ENCODE peak calls at places on chromosomes 5 and 9, in seven cellular contexts. One of them, this sample, is unnamed.

GRCh38 chr5:1793966-1794895 is 5.4 kb downstream of the MRPL36 start:
- DNase-seq in fibroblast of mammary gland: peak; percentile 92
- DNase-seq in iPS DF 6.9: no peak
- DNase-seq in AG10803: peak; percentile 75
- DNase-seq in colonic mucosa: no peak
- DNase-seq in A549: no peak
- DNase-seq in left lung: peak; percentile 74
- DNase-seq in this sample: peak; percentile 84

GRCh38 chr9:98867109-98867433 is 59.6 kb downstream of the GALNT12 start:
- DNase-seq in fibroblast of mammary gland: no peak
- DNase-seq in iPS DF 6.9: no peak
- DNase-seq in AG10803: no peak
- DNase-seq in colonic mucosa: no peak
- DNase-seq in A549: no peak
- DNase-seq in left lung: no peak
- DNase-seq in this sample: no peak

GRCh38 chr5:72228957-72229356 is 91.1 kb downstream of the MRPS27 start:
- DNase-seq in fibroblast of mammary gland: no peak
- DNase-seq in iPS DF 6.9: no peak
- DNase-seq in AG10803: no peak
- DNase-seq in colonic mucosa: no peak
- DNase-seq in A549: no peak
- DNase-seq in left lung: no peak
- DNase-seq in this sample: no peak

GRCh38 chr5:173397531-173397930 is 69.3 kb upstream of the STC2 start:
- DNase-seq in fibroblast of mammary gland: no peak
- DNase-seq in iPS DF 6.9: no peak
- DNase-seq in AG10803: peak; percentile 48
- DNase-seq in colonic mucosa: no peak
- DNase-seq in A549: no peak
- DNase-seq in left lung: no peak
- DNase-seq in this sample: peak; percentile 50

GRCh38 chr5:149420509-149421371 is 41.6 kb upstream of the IL17B start:
- DNase-seq in fibroblast of mammary gland: peak; percentile 96
- DNase-seq in iPS DF 6.9: no peak
- DNase-seq in AG10803: peak; percentile 93
- DNase-seq in colonic mucosa: no peak
- DNase-seq in A549: no peak
- DNase-seq in left lung: no peak
- DNase-seq in this sample: peak; percentile 97

GRCh38 chr9:16344343-16344742 is 526.1 kb downstream of the BNC2 start:
- DNase-seq in fibroblast of mammary gland: peak; percentile 98
- DNase-seq in iPS DF 6.9: no peak
- DNase-seq in AG10803: peak; percentile 93
- DNase-seq in colonic mucosa: no peak
- DNase-seq in A549: peak; percentile 66
- DNase-seq in left lung: no peak
- DNase-seq in this sample: peak; percentile 75

GRCh38 chr9:17829812-17830385 is 251.0 kb downstream of the SH3GL2 start:
- DNase-seq in fibroblast of mammary gland: no peak
- DNase-seq in iPS DF 6.9: no peak
- DNase-seq in AG10803: no peak
- DNase-seq in colonic mucosa: no peak
- DNase-seq in A549: no peak
- DNase-seq in left lung: no peak
- DNase-seq in this sample: no peak

GRCh38 chr5:142253938-142254895 is 70.6 kb downstream of the SPRY4 start:
- DNase-seq in fibroblast of mammary gland: peak; percentile 37
- DNase-seq in iPS DF 6.9: no peak
- DNase-seq in AG10803: peak; percentile 85
- DNase-seq in colonic mucosa: no peak
- DNase-seq in A549: no peak
- DNase-seq in left lung: no peak
- DNase-seq in this sample: peak; percentile 79

GRCh38 chr5:75551471-75551870 is 39.8 kb downstream of the POLK start:
- DNase-seq in fibroblast of mammary gland: peak; percentile 85
- DNase-seq in iPS DF 6.9: no peak
- DNase-seq in AG10803: peak; percentile 74
- DNase-seq in colonic mucosa: no peak
- DNase-seq in A549: no peak
- DNase-seq in left lung: no peak
- DNase-seq in this sample: peak; percentile 56

GRCh38 chr5:59209758-59210359 is 627.0 kb downstream of the RAB3C start:
- DNase-seq in fibroblast of mammary gland: peak; percentile 77
- DNase-seq in iPS DF 6.9: no peak
- DNase-seq in AG10803: peak; percentile 46
- DNase-seq in colonic mucosa: no peak
- DNase-seq in A549: no peak
- DNase-seq in left lung: no peak
- DNase-seq in this sample: peak; percentile 71

GRCh38 chr9:106892632-106893031 is 29.7 kb downstream of the ZNF462 start:
- DNase-seq in fibroblast of mammary gland: peak; percentile 98
- DNase-seq in iPS DF 6.9: peak; percentile 60
- DNase-seq in AG10803: peak; percentile 97
- DNase-seq in colonic mucosa: no peak
- DNase-seq in A549: peak; percentile 93
- DNase-seq in left lung: peak; percentile 42
- DNase-seq in this sample: peak; percentile 99

GRCh38 chr5:16539169-16539666 is 73.6 kb upstream of the ZNF622 start:
- DNase-seq in fibroblast of mammary gland: peak; percentile 95
- DNase-seq in iPS DF 6.9: no peak
- DNase-seq in AG10803: peak; percentile 93
- DNase-seq in colonic mucosa: peak; percentile 77
- DNase-seq in A549: peak; percentile 65
- DNase-seq in left lung: no peak
- DNase-seq in this sample: peak; percentile 85

GRCh38 chr5:121910036-121910435 is 51.7 kb upstream of the SRFBP1 start:
- DNase-seq in fibroblast of mammary gland: no peak
- DNase-seq in iPS DF 6.9: no peak
- DNase-seq in AG10803: no peak
- DNase-seq in colonic mucosa: no peak
- DNase-seq in A549: no peak
- DNase-seq in left lung: no peak
- DNase-seq in this sample: no peak

GRCh38 chr9:116060631-116061030 is 93.0 kb upstream of the PAPPA start:
- DNase-seq in fibroblast of mammary gland: no peak
- DNase-seq in iPS DF 6.9: no peak
- DNase-seq in AG10803: no peak
- DNase-seq in colonic mucosa: no peak
- DNase-seq in A549: no peak
- DNase-seq in left lung: no peak
- DNase-seq in this sample: no peak

GRCh38 chr9:76810377-76810957 is 46.2 kb downstream of the PCA3 start:
- DNase-seq in fibroblast of mammary gland: peak; percentile 78
- DNase-seq in iPS DF 6.9: peak; percentile 45
- DNase-seq in AG10803: peak; percentile 70
- DNase-seq in colonic mucosa: peak; percentile 61
- DNase-seq in A549: peak; percentile 8
- DNase-seq in left lung: no peak
- DNase-seq in this sample: peak; percentile 84

GRCh38 chr5:74361406-74362358 is 278.8 kb downstream of the ENC1 start:
- DNase-seq in fibroblast of mammary gland: no peak
- DNase-seq in iPS DF 6.9: no peak
- DNase-seq in AG10803: no peak
- DNase-seq in colonic mucosa: peak; percentile 64
- DNase-seq in A549: no peak
- DNase-seq in left lung: no peak
- DNase-seq in this sample: no peak

GRCh38 chr9:126860077-126860756 is at the start of gene ZBTB34:
- DNase-seq in fibroblast of mammary gland: peak; percentile 30
- DNase-seq in iPS DF 6.9: no peak
- DNase-seq in AG10803: peak; percentile 39
- DNase-seq in colonic mucosa: peak; percentile 75
- DNase-seq in A549: peak; percentile 31
- DNase-seq in left lung: peak; percentile 94
- DNase-seq in this sample: peak; percentile 72

GRCh38 chr5:94674841-94675382 is 56.4 kb downstream of the SLF1 start:
- DNase-seq in fibroblast of mammary gland: peak; percentile 26
- DNase-seq in iPS DF 6.9: no peak
- DNase-seq in AG10803: no peak
- DNase-seq in colonic mucosa: no peak
- DNase-seq in A549: no peak
- DNase-seq in left lung: no peak
- DNase-seq in this sample: peak; percentile 20

GRCh38 chr9:122099271-122099869 is 6.3 kb upstream of the TTLL11 start:
- DNase-seq in fibroblast of mammary gland: peak; percentile 71
- DNase-seq in iPS DF 6.9: peak; percentile 60
- DNase-seq in AG10803: peak; percentile 74
- DNase-seq in colonic mucosa: peak; percentile 90
- DNase-seq in A549: peak; percentile 71
- DNase-seq in left lung: peak; percentile 96
- DNase-seq in this sample: peak; percentile 90

GRCh38 chr9:87324613-87325194 is 173.0 kb upstream of the DAPK1 start:
- DNase-seq in fibroblast of mammary gland: peak; percentile 78
- DNase-seq in iPS DF 6.9: no peak
- DNase-seq in AG10803: peak; percentile 72
- DNase-seq in colonic mucosa: no peak
- DNase-seq in A549: peak; percentile 31
- DNase-seq in left lung: no peak
- DNase-seq in this sample: peak; percentile 84

GRCh38 chr9:69028754-69029153 is 6.8 kb upstream of the FXN start:
- DNase-seq in fibroblast of mammary gland: no peak
- DNase-seq in iPS DF 6.9: no peak
- DNase-seq in AG10803: peak; percentile 7
- DNase-seq in colonic mucosa: no peak
- DNase-seq in A549: no peak
- DNase-seq in left lung: no peak
- DNase-seq in this sample: no peak

GRCh38 chr9:96609732-96610131 is 9.9 kb downstream of the CDC14B start:
- DNase-seq in fibroblast of mammary gland: no peak
- DNase-seq in iPS DF 6.9: no peak
- DNase-seq in AG10803: no peak
- DNase-seq in colonic mucosa: no peak
- DNase-seq in A549: no peak
- DNase-seq in left lung: no peak
- DNase-seq in this sample: no peak

GRCh38 chr5:169584998-169585451 is 1.5 kb downstream of the SPDL1 start:
- DNase-seq in fibroblast of mammary gland: no peak
- DNase-seq in iPS DF 6.9: no peak
- DNase-seq in AG10803: no peak
- DNase-seq in colonic mucosa: no peak
- DNase-seq in A549: no peak
- DNase-seq in left lung: no peak
- DNase-seq in this sample: no peak

GRCh38 chr9:120928720-120929389 is 2.3 kb upstream of the TRAF1 start:
- DNase-seq in fibroblast of mammary gland: no peak
- DNase-seq in iPS DF 6.9: no peak
- DNase-seq in AG10803: peak; percentile 42
- DNase-seq in colonic mucosa: peak; percentile 84
- DNase-seq in A549: peak; percentile 78
- DNase-seq in left lung: peak; percentile 97
- DNase-seq in this sample: peak; percentile 37

GRCh38 chr9:35791321-35791921 is at the start of gene NPR2:
- DNase-seq in fibroblast of mammary gland: no peak
- DNase-seq in iPS DF 6.9: no peak
- DNase-seq in AG10803: peak; percentile 39
- DNase-seq in colonic mucosa: no peak
- DNase-seq in A549: no peak
- DNase-seq in left lung: no peak
- DNase-seq in this sample: peak; percentile 77

GRCh38 chr5:68221488-68221887 is 5.9 kb downstream of the PIK3R1 start:
- DNase-seq in fibroblast of mammary gland: no peak
- DNase-seq in iPS DF 6.9: no peak
- DNase-seq in AG10803: no peak
- DNase-seq in colonic mucosa: no peak
- DNase-seq in A549: no peak
- DNase-seq in left lung: no peak
- DNase-seq in this sample: no peak

GRCh38 chr5:90644132-90644531 is 85.5 kb downstream of the ADGRV1 start:
- DNase-seq in fibroblast of mammary gland: no peak
- DNase-seq in iPS DF 6.9: no peak
- DNase-seq in AG10803: no peak
- DNase-seq in colonic mucosa: no peak
- DNase-seq in A549: no peak
- DNase-seq in left lung: no peak
- DNase-seq in this sample: no peak

GRCh38 chr9:38090170-38090569 is 21.1 kb upstream of the SHB start:
- DNase-seq in fibroblast of mammary gland: no peak
- DNase-seq in iPS DF 6.9: no peak
- DNase-seq in AG10803: no peak
- DNase-seq in colonic mucosa: no peak
- DNase-seq in A549: no peak
- DNase-seq in left lung: no peak
- DNase-seq in this sample: no peak

GRCh38 chr9:127938298-127938690 is 640 bp upstream of the DPM2 start:
- DNase-seq in fibroblast of mammary gland: no peak
- DNase-seq in iPS DF 6.9: no peak
- DNase-seq in AG10803: no peak
- DNase-seq in colonic mucosa: no peak
- DNase-seq in A549: no peak
- DNase-seq in left lung: peak; percentile 76
- DNase-seq in this sample: peak; percentile 45
- H3K4me3 ChIP-seq in fibroblast of mammary gland: peak overlapping the region; percentile 92
- H3K4me3 ChIP-seq in iPS DF 6.9: peak overlapping the region; percentile 54
- H3K4me3 ChIP-seq in AG10803: peak overlapping the region; percentile 93
- H3K4me3 ChIP-seq in colonic mucosa: peak overlapping the region; percentile 70
- H3K4me3 ChIP-seq in A549: peak overlapping the region; percentile 61
- H3K4me3 ChIP-seq in left lung: peak overlapping the region; percentile 91
- H3K4me3 ChIP-seq in this sample: peak overlapping the region; percentile 96

GRCh38 chr9:134395727-134396257 is 69.5 kb downstream of the RXRA start:
- DNase-seq in fibroblast of mammary gland: no peak
- DNase-seq in iPS DF 6.9: no peak
- DNase-seq in AG10803: no peak
- DNase-seq in colonic mucosa: no peak
- DNase-seq in A549: no peak
- DNase-seq in left lung: no peak
- DNase-seq in this sample: no peak
- H3K4me3 ChIP-seq in fibroblast of mammary gland: no peak overlapping the region
- H3K4me3 ChIP-seq in iPS DF 6.9: no peak overlapping the region
- H3K4me3 ChIP-seq in AG10803: no peak overlapping the region
- H3K4me3 ChIP-seq in colonic mucosa: no peak overlapping the region
- H3K4me3 ChIP-seq in A549: no peak overlapping the region
- H3K4me3 ChIP-seq in left lung: peak overlapping the region; percentile 30
- H3K4me3 ChIP-seq in this sample: no peak overlapping the region

GRCh38 chr5:132961887-132962286 is 1.5 kb downstream of the AFF4 start:
- DNase-seq in fibroblast of mammary gland: peak; percentile 84
- DNase-seq in iPS DF 6.9: no peak
- DNase-seq in AG10803: peak; percentile 67
- DNase-seq in colonic mucosa: peak; percentile 24
- DNase-seq in A549: no peak
- DNase-seq in left lung: no peak
- DNase-seq in this sample: peak; percentile 79
- H3K4me3 ChIP-seq in fibroblast of mammary gland: peak overlapping the region; percentile 94
- H3K4me3 ChIP-seq in iPS DF 6.9: peak overlapping the region; percentile 83
- H3K4me3 ChIP-seq in AG10803: peak overlapping the region; percentile 68
- H3K4me3 ChIP-seq in colonic mucosa: peak overlapping the region; percentile 82
- H3K4me3 ChIP-seq in A549: peak overlapping the region; percentile 84
- H3K4me3 ChIP-seq in left lung: peak overlapping the region; percentile 89
- H3K4me3 ChIP-seq in this sample: peak overlapping the region; percentile 96

DNA sequence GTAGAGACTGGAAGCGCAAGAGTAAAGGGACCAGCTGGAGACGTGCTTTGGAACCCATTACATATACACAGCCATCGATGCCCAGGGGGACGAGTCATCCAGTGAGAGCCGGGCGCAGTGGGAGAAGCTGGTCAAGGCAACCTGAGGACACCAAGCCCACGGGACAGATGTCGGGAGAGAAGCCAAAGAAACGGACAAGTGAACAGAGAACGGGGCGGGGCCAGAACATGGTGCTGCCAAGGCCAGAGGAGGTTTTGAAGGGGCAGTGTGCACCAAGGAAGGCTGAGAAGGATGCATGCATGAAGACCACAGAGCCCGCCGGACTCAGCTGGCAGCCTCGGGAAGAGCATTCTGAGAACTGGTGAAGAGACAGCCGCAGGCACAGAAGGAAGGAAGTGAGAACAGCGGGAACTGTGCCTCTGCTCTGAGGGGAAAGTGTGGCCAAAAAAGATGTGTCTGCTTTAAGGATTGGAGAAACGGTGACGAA is 20.3 kb downstream of the CAMSAP1 start:
- DNase-seq in fibroblast of mammary gland: peak; percentile 44
- DNase-seq in iPS DF 6.9: no peak
- DNase-seq in AG10803: peak; percentile 21
- DNase-seq in colonic mucosa: no peak
- DNase-seq in A549: no peak
- DNase-seq in left lung: no peak
- DNase-seq in this sample: no peak
- H3K4me3 ChIP-seq in fibroblast of mammary gland: no peak overlapping the region
- H3K4me3 ChIP-seq in iPS DF 6.9: no peak overlapping the region
- H3K4me3 ChIP-seq in AG10803: no peak overlapping the region
- H3K4me3 ChIP-seq in colonic mucosa: no peak overlapping the region
- H3K4me3 ChIP-seq in A549: no peak overlapping the region
- H3K4me3 ChIP-seq in left lung: no peak overlapping the region
- H3K4me3 ChIP-seq in this sample: no peak overlapping the region